ENCODE peak calls at places on chromosomes 2 and 18, in nine cellular contexts. X is neural progenitor cell, P is fibroblast of lung, Q is H9, H is neuronal stem cell, L is A549, Z is keratinocyte, T is GM23248, J is HepG2. C is an unnamed sample.

GRCh38 chr2:203535078-203535783 is at the start of gene RAPH1:
- DNase-seq in T (peak; percentile 97), P (peak; percentile 89), Z (peak; percentile 45), X (peak; percentile 95), L (peak; percentile 88), J (peak; percentile 75), H (peak; percentile 76), Q (peak; percentile 88), C (no peak)

GRCh38 chr2:111165084-111165483 is 44.4 kb downstream of the BCL2L11 start:
- DNase-seq in Z (no peak), H (no peak), T (no peak), L (no peak), P (no peak), X (no peak), J (no peak), Q (no peak), C (no peak)

GRCh38 chr2:235903803-235904637 is 264.2 kb downstream of the GBX2 start:
- DNase-seq in H (no peak), T (no peak), Q (peak; percentile 41), P (no peak), X (peak; percentile 21), J (no peak), Z (no peak), L (no peak), C (no peak)

GRCh38 chr2:61727746-61728145 is 126.1 kb downstream of the FAM161A start:
- DNase-seq in P (peak; percentile 36), Q (no peak), L (no peak), Z (no peak), X (no peak), J (no peak), H (no peak), T (no peak), C (no peak)

GRCh38 chr2:209383212-209383611 is 40.6 kb upstream of the MAP2 start:
- DNase-seq in T (peak; percentile 83), H (no peak), P (peak; percentile 91), Q (no peak), Z (peak; percentile 45), J (peak; percentile 37), L (peak; percentile 55), X (no peak), C (no peak)

GRCh38 chr2:240795468-240795867 is 24.6 kb downstream of the KIF1A start:
- DNase-seq in H (no peak), L (no peak), Z (no peak), X (no peak), T (no peak), Q (no peak), J (no peak), P (no peak), C (no peak)

GRCh38 chr18:69898241-69898861 is 49.3 kb downstream of the CD226 start:
- DNase-seq in P (peak; percentile 62), Z (no peak), Q (no peak), L (no peak), X (no peak), H (no peak), J (peak; percentile 18), T (no peak), C (no peak)

GRCh38 chr2:190382851-190383250 is 25.3 kb upstream of the MFSD6 start:
- DNase-seq in P (peak; percentile 57), Q (no peak), T (peak; percentile 31), L (peak; percentile 80), X (peak; percentile 39), H (no peak), J (peak; percentile 62), Z (peak; percentile 19), C (peak; percentile 82)

GRCh38 chr2:184597571-184597980 is 753 bp upstream of the ZNF804A start:
- DNase-seq in J (no peak), Z (no peak), X (peak; percentile 68), H (peak; percentile 27), L (no peak), T (peak; percentile 82), P (peak; percentile 69), Q (peak; percentile 53), C (peak; percentile 84)

GRCh38 chr2:13884271-13884976 is 748.1 kb upstream of the LRATD1 start:
- DNase-seq in P (peak; percentile 1), H (no peak), J (no peak), T (peak; percentile 64), Q (no peak), X (no peak), Z (no peak), L (no peak), C (no peak)

GRCh38 chr2:33777791-33778190 is 178.7 kb upstream of the FAM98A start:
- DNase-seq in Q (no peak), H (no peak), L (no peak), P (peak; percentile 47), Z (no peak), X (no peak), T (peak; percentile 72), J (no peak), C (no peak)

GRCh38 chr2:16225071-16225470 is 284.7 kb downstream of the MYCN start:
- DNase-seq in L (no peak), J (no peak), H (no peak), Q (no peak), X (no peak), Z (no peak), P (no peak), T (no peak), C (no peak)

GRCh38 chr2:9803023-9803805 is 40.1 kb upstream of the TAF1B start:
- DNase-seq in Q (no peak), P (peak; percentile 30), L (no peak), Z (no peak), H (no peak), X (peak; percentile 49), T (peak; percentile 61), J (no peak), C (no peak)

GRCh38 chr18:73645175-73645715 is 502.4 kb downstream of the FBXO15 start:
- DNase-seq in T (peak; percentile 38), J (no peak), H (no peak), Z (no peak), P (peak; percentile 58), Q (no peak), L (no peak), X (no peak), C (no peak)

GRCh38 chr2:127651987-127652550 is 6.1 kb downstream of the GPR17 start:
- DNase-seq in X (no peak), J (no peak), P (no peak), Q (no peak), Z (no peak), T (no peak), L (no peak), H (no peak), C (no peak)
- H3K4me2 ChIP-seq in X (no peak overlapping the region), J (peak overlapping the region; percentile 68), P (no peak overlapping the region), Q (no peak overlapping the region), Z (no peak overlapping the region), T (no peak overlapping the region), L (no peak overlapping the region), H (no peak overlapping the region), C (no peak overlapping the region)

DNA sequence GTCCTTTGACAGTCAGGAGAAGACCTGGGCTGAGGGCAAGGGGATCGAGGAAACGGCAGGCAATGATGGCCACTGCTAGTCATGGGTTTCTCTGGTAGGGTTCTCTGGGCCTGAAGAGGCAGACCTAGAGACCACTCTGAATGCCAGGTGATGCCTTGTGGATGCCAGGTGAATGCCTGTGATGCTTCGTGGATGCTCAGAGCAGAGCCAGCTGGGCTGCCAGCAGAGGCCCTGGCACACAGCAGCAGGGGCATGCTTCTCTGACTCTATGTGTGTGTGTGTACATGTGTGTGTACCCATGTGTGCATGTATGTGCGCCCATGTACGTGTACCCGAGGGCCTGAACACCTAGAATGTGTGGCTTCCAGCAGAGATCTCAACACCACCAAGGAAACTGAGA is 172.0 kb downstream of the TNS1 start:
- DNase-seq in X (no peak), J (no peak), L (no peak), Q (no peak), T (no peak), P (no peak), H (no peak), Z (no peak), C (no peak)
- H3K4me1 ChIP-seq in X (no peaks in the 10 kb centered on the region), J (no peaks in the 10 kb centered on the region), L (no peaks in the 10 kb centered on the region), Q (no peaks in the 10 kb centered on the region), T (peaks cover 24% of the 10 kb centered on the region), P (peaks cover 10% of the 10 kb centered on the region), H (peaks cover under 1% of the 10 kb centered on the region), Z (peaks cover 2% of the 10 kb centered on the region), C (peaks cover 5% of the 10 kb centered on the region)

GRCh38 chr2:135546432-135546831 is 15.1 kb downstream of the R3HDM1 start:
- DNase-seq in L (no peak), Q (no peak), X (no peak), Z (no peak), J (no peak), P (no peak), H (no peak), T (no peak), C (no peak)
- H3K4me2 ChIP-seq in L (no peak overlapping the region), Q (no peak overlapping the region), X (no peak overlapping the region), Z (no peak overlapping the region), J (no peak overlapping the region), P (no peak overlapping the region), H (no peak overlapping the region), T (no peak overlapping the region), C (no peak overlapping the region)

GRCh38 chr2:101736233-101736632 is 38.7 kb downstream of the MAP4K4 start:
- DNase-seq in L (no peak), Q (no peak), X (no peak), Z (no peak), J (no peak), H (no peak), P (no peak), T (peak; percentile 23), C (no peak)
- H3K4me1 ChIP-seq in L (peaks cover 78% of the 10 kb centered on the region), Q (peaks cover 10% of the 10 kb centered on the region), X (peaks cover 17% of the 10 kb centered on the region), Z (peaks cover 65% of the 10 kb centered on the region), J (peaks cover 100% of the 10 kb centered on the region), H (peaks cover 22% of the 10 kb centered on the region), P (peaks cover 37% of the 10 kb centered on the region), T (peaks cover 80% of the 10 kb centered on the region), C (no peaks in the 10 kb centered on the region)

DNA sequence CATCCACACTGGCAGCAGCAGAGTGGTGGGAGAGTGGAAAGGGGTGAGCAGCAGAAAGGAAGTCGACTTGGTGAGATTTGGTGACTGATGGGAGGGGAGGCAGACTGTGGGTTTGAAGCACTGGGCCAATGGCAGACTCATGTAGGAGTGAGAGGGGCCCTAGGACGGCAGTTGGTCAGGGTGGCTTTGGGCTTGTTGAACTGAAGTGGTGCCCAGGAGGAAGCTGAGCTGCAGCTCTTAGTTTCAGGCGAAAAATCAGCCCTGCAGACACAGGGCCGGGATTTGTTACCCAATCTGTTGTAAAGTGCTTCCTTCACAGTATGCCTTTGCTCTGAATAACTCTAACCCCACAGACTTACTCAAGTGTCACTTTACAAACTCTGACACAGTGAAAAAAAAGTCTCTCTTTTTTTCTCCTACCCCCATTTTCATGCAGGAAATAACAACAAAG is 226.7 kb downstream of the VAPA start:
- DNase-seq in J (no peak), T (peak; percentile 72), H (no peak), Q (no peak), X (no peak), L (no peak), Z (no peak), P (peak; percentile 41), C (no peak)
- H3K4me2 ChIP-seq in J (peak overlapping the region; percentile 65), T (peak overlapping the region; percentile 55), H (no peak overlapping the region), Q (no peak overlapping the region), X (no peak overlapping the region), L (peak overlapping the region; percentile 74), Z (no peak overlapping the region), P (no peak overlapping the region), C (no peak overlapping the region)